ENCODE peak calls at places on chromosomes 5 and 9, in four cellular contexts. X, E, D and T are unnamed samples.

GRCh38 chr5:131169810-131170539 is 769 bp upstream of the LYRM7 start:
- DNase-seq in E (no peak), X (no peak), D (no peak), T (no peak)

GRCh38 chr5:36270175-36270574 is 28.4 kb upstream of the NADK2 start:
- DNase-seq in D (no peak), E (no peak), X (no peak), T (no peak)

GRCh38 chr9:16530669-16531461 is 339.6 kb downstream of the BNC2 start:
- DNase-seq in X (no peak), E (peak; percentile 43), D (no peak), T (no peak)

GRCh38 chr5:40027395-40027794 is 602.6 kb upstream of the DAB2 start:
- DNase-seq in X (no peak), D (no peak), E (no peak), T (no peak)

GRCh38 chr5:33372721-33373120 is 68.0 kb upstream of the TARS1 start:
- DNase-seq in E (no peak), D (no peak), X (no peak), T (no peak)

GRCh38 chr5:51567636-51568035 is 184.4 kb downstream of the ISL1 start:
- DNase-seq in D (no peak), X (no peak), E (no peak), T (no peak)

GRCh38 chr9:4365055-4365454 is 65.2 kb upstream of the GLIS3 start:
- DNase-seq in D (no peak), X (no peak), E (no peak), T (no peak)

GRCh38 chr9:618478-618877 is 223.0 kb upstream of the DMRT1 start:
- DNase-seq in D (no peak), X (no peak), E (no peak), T (no peak)

GRCh38 chr5:19987594-19988345 is at the start of gene CDH18:
- DNase-seq in E (peak; percentile 35), X (peak; percentile 56), D (peak; percentile 18), T (peak; percentile 90)

GRCh38 chr5:69265931-69266330 is 31.2 kb downstream of the CDK7 start:
- DNase-seq in E (no peak), D (no peak), X (no peak), T (no peak)

GRCh38 chr5:180049357-180049673 is 22.2 kb downstream of the RNF130 start:
- DNase-seq in D (no peak), E (no peak), X (no peak), T (no peak)

GRCh38 chr9:122216798-122217418 is 11.8 kb downstream of the LHX6 start:
- DNase-seq in E (no peak), D (no peak), X (no peak), T (no peak)
- H3K27me3 ChIP-seq in E (peaks cover 96% of the 10 kb centered on the region), D (peaks cover 97% of the 10 kb centered on the region), X (peaks cover 8% of the 10 kb centered on the region), T (peaks cover 38% of the 10 kb centered on the region)

DNA sequence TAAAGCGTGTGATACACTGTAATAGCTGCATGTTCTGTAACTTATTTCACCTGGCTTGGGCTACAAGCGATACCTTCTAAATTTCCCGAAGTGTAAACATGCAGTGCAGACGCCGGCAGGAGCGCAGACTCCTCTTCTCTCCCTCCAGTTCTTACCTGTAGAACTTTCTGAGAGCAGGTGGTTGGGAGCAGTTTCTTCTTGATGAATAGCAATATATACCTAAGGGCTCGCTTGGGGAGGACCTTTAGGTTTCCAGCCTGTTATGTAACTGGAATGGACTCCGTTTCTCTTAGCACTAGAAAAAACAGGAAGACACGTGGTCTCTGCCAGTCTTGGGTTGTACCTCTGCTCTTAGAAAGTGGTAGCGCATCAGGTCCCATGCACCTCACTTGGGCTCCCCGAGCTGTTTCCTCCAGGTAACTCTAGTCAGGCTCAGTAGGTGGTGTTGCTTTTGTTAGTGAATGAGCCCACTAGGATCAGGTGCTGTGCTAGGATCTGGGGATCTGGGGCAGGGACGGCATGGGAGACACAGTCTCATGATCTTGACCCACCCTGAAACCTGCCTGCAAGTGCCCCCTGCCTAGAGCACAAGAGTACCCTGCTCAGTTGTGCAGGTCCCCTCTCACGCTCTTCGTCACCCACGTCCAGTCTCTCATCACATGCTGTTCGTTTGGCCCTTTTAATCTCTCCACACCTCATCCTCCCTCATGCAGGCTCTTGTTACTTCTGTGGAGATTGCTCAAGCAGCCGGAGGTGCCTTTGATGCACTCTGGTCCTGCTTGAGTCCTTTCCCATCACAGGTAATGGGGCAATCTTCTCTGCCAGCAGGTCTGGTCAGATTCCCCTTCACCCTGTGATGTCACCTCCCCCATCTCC is 2.8 kb downstream of the TENT4A start:
- DNase-seq in D (no peak), X (peak; percentile 59), E (no peak), T (no peak)
- H3K4me3 ChIP-seq in D (peak overlapping the region; percentile 12), X (peak overlapping the region; percentile 79), E (peak overlapping the region; percentile 81), T (peak overlapping the region; percentile 66)

GRCh38 chr9:27485158-27485557 is 38.9 kb upstream of the IFNK start:
- DNase-seq in D (no peak), E (no peak), X (no peak), T (no peak)
- H3K27me3 ChIP-seq in D (no peaks in the 10 kb centered on the region), E (no peaks in the 10 kb centered on the region), X (no peaks in the 10 kb centered on the region), T (no peaks in the 10 kb centered on the region)

GRCh38 chr9:34590376-34591090 is 1.0 kb upstream of the CNTFR start:
- DNase-seq in X (peak; percentile 74), E (peak; percentile 52), D (no peak), T (no peak)
- H3K4me3 ChIP-seq in X (peak overlapping the region; percentile 54), E (peak overlapping the region; percentile 80), D (peak overlapping the region; percentile 44), T (no peak overlapping the region)

DNA sequence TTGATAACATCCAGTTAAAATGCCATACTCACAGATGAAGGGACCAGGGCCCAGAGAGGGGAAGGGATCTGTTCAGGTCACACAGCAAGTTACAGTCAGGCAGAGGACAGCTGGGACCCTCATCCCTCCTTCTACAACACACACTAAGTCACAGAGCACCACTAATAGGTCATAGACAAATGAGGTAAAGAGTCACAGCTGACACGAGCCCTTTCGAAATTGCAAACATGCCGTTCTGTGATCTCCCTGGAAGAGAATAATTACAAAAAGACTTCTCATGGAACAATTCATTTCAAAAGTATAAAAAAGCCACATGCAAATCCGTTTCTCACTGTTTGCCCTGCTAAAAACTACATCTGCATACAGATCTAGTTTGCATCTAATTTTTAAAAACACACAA is 15.5 kb downstream of the IGFBPL1 start:
- DNase-seq in D (no peak), E (no peak), X (no peak), T (no peak)
- H3K27me3 ChIP-seq in D (no peaks in the 10 kb centered on the region), E (peaks cover 25% of the 10 kb centered on the region), X (no peaks in the 10 kb centered on the region), T (peaks cover 19% of the 10 kb centered on the region)